ENCODE peak calls at places on chromosomes 13 and 19, in six cellular contexts. X is nephron progenitor cell; V is fibroblast of mammary gland; O is GM23338; T is HFF-Myc; I is CD8-positive, alpha-beta T cell. S is an unnamed sample.
A peak's percentile ranks its signal among the peaks of the same experiment; 100 is the strongest.

GRCh38 chr19:33795370-33796163 is 1.1 kb upstream of the KCTD15 start:
- DNase-seq in X (peak; percentile 93), V (peak; percentile 68), O (peak; percentile 93), T (no peak), I (no peak), S (peak; percentile 89)

GRCh38 chr19:43315851-43316250 is 37.6 kb upstream of the CD177 start:
- DNase-seq in X (no peak), V (no peak), O (peak; percentile 61), T (no peak), I (no peak), S (no peak)

GRCh38 chr13:40189885-40190655 is 476.4 kb downstream of the FOXO1 start:
- DNase-seq in X (peak; percentile 16), V (no peak), O (no peak), T (no peak), I (no peak), S (no peak)

GRCh38 chr19:17671906-17672305 is 16.2 kb downstream of the UNC13A start:
- DNase-seq in X (no peak), V (peak; percentile 48), O (peak; percentile 87), T (no peak), I (no peak), S (peak; percentile 65)

GRCh38 chr13:38348890-38349289 is 761 bp upstream of the UFM1 start:
- DNase-seq in X (peak; percentile 6), V (peak; percentile 64), O (no peak), T (no peak), I (no peak), S (peak; percentile 43)

GRCh38 chr19:5994407-5995165 is 16.6 kb upstream of the RANBP3 start:
- DNase-seq in X (no peak), V (no peak), O (no peak), T (no peak), I (no peak), S (no peak)

GRCh38 chr13:48412881-48413351 is at the start of gene LPAR6:
- DNase-seq in X (no peak), V (peak; percentile 80), O (peak; percentile 35), T (peak; percentile 52), I (no peak), S (peak; percentile 64)

GRCh38 chr13:19067767-19068166 is 113.9 kb downstream of the TUBA3C start:
- DNase-seq in X (no peak), V (no peak), O (no peak), T (no peak), I (no peak), S (no peak)

GRCh38 chr13:91741925-91742324 is 343.5 kb downstream of the GPC5 start:
- DNase-seq in X (no peak), V (no peak), O (no peak), T (no peak), I (no peak), S (no peak)

DNA sequence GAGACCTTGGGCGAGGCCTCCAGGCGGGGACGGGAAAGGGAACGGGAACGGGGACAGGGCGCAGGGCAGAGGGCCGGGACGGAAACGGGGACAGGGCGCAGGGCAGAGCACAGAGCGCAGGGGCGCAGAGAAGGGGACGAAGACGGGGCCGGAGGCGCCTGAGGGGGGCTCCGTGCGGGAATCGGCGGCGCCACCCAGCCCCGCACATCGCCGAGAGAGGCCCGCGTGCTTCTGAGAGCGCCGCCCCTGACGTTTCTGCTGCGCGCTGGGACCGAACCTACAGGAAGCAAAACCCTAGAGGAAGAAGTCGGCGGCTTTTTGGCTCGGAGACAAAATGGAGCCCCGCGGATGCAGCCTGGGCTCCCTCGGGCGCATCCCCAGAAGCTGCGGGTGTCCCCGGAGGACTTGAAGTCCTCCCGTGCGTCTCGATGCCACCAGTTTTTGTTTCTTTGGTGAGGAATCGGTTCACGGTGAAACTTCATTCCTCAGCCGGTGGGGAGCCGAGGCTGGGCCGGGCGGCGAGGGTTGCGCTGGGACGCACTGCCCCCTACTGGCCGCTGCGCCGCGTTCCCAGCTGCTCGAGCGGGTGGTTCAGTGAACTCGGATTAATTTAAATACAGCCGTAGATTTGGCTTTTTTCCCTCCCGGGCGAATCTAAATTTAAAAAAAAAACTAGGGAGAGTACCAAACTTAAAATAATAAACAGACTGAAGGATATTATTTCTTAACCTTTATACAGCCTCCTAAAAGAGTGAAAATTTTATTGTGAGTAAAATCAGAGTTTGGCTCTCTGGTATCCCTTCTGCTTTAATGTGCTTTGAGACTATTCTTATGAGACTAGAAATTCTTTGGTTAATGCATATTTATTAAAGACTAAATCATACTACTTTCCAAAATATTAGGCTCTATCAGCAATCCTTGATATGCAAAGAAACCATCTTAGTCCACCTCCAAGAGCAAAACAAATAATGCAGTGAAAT is 350.0 kb upstream of the ARGLU1 start:
- DNase-seq in X (peak; percentile 89), V (peak; percentile 57), O (peak; percentile 85), T (no peak), I (peak; percentile 23), S (peak; percentile 75)
- TF ChIP-seq CTCF in X (peak; percentile 98), V (peak; percentile 73), O (peak; percentile 92), T (peak; percentile 94), I (peak; percentile 79), S (peak; percentile 90)

DNA sequence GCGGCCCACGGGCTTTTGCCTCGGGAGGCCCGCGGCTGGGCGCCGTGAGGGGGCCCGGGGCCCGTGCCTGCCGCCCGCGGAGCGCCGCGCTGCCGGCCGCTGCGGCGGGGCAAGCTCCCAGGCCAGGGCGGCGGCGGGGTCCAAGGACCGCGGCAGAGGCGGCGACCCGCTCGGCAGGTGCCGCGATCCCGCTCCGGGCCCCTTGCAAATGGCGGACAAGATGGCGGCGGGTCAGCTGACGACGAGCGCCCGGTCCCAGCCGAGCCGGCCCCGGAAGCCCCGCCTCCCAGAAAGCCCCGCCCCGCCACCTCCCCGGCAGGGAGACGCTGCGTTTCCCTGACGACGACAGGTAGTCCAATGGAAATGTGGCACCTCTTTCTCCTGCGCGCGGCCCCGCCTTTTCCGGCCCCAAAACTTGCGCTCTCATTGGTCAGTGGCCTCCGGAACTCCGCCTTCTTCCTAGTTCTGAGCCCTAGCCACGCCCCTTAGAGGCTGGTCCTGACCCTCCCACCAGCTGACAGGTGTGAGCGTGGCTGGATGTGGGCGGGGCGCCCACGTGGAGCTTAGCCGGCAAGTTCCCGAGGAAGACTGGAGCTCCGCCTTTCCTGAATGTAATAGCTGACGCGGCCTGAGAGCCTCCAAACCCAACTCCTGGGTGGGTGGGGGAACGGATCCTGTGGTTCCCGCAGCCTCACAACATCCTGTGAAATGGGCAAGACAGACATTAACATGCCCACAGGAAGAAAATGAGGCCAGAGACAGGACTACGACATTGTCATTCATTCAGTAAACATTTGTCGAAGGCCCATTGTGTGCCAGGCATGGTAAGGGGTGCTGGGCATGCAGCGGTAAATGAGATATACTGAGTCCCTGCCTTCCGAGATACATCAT is at the start of gene AP3D1:
- DNase-seq in X (peak; percentile 100), V (peak; percentile 100), O (peak; percentile 100), T (peak; percentile 99), I (peak; percentile 100), S (peak; percentile 100)
- TF ChIP-seq CTCF in X (no peak), V (no peak), O (no peak), T (no peak), I (no peak), S (no peak)

DNA sequence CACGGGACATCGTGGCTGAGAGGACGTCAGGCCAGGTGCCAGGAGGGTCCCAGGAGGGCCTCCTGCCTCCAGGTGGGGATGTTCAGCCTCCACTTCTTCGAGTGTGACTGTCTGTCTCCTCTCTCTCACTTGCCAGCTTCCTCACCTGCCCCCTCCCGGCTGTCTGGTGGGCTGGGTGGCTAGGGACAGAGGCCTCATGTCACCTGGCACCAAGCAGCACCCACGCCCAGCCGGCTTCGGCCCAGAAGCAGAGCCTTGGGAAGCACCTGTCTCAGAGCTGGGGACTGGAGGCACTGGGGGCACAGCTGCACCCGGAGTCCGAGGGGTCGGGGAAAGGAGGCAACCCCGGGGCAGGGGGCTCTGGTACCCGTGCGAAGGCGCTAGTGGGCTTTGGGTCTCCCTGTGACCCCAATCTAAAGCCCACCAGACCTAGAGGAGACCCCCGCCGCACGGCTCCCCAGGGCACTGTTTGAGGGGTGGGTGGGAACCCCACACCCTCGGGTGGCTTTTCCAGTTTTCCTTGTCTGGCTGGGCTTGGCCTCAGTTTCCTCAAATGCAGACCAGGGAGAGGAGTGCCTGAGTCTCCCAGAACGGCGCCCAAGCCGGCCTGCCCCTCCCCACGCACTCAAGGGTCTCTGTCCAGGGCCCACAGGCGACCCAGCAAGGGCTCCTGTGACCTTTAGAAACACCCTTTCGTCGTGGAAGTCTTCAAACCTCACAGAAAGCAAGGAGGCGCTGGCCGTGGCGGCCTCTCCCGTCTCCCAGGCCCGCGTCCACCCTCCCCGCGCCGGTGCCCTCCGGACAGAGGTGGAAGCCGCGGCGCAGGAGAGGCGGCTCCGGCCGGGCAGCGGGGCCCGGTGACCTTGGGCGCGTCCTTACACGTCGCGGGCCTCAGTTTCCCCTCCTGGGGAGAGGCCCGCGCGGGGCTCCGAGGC is 656 bp upstream of the HCN2 start:
- DNase-seq in X (peak; percentile 45), V (no peak), O (peak; percentile 39), T (no peak), I (no peak), S (no peak)
- TF ChIP-seq CTCF in X (no peak), V (no peak), O (no peak), T (no peak), I (no peak), S (no peak)

GRCh38 chr19:10861118-10861651 is 10.2 kb upstream of the CARM1 start:
- DNase-seq in X (peak; percentile 33), V (no peak), O (peak; percentile 83), T (no peak), I (no peak), S (peak; percentile 56)
- TF ChIP-seq CTCF in X (peak; percentile 31), V (peak; percentile 59), O (peak; percentile 73), T (peak; percentile 52), I (no peak), S (no peak)

DNA sequence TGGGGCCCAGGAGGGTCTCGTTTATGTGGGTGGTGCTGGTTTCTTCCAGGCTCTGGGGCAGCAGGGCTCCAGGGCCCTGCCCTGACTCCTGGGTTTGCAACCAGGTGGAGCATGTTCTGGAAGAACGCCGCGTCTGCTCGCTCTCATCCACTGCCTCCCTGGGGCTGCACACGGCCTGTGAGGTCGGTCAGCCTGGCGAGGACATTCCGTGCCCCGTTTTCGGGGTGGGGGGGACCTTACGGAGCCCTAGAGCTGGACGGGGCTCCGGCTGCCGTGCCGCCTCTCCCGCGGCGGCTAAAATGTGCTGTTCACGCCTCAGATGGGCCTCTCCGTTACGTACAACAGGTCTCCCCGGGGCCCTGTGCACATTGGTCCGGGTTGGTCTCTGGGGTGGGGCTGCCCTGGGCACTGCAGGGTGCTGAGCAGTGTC is 3.3 kb downstream of the GNA11 start:
- DNase-seq in X (no peak), V (no peak), O (no peak), T (no peak), I (no peak), S (no peak)
- TF ChIP-seq CTCF in X (no peak), V (no peak), O (no peak), T (no peak), I (no peak), S (no peak)

S was measured in MCF 10A.